ENCODE peak calls at places on chromosome 13, in seven cellular contexts. E is Peyer's patch; I is tibial nerve; U is CD4-positive, alpha-beta T cell; M is nephron progenitor cell; T is BE2C; K is activated CD8-positive, alpha-beta T cell treated with anti-CD3 and anti-CD28 coated beads for 36 hours. W is an unnamed sample.

GRCh38 chr13:113756441-113757097 is 2.5 kb upstream of the TMEM255B start:
- DNase-seq in E (no peak), I (no peak), U (no peak), M (no peak), T (no peak), K (no peak), W (no peak)

GRCh38 chr13:48533207-48533499 is 273 bp upstream of the RCBTB2 start:
- DNase-seq in E (no peak), I (no peak), U (no peak), M (no peak), T (no peak), K (no peak), W (no peak)

GRCh38 chr13:73090116-73090811 is 31.5 kb downstream of the KLF5 start:
- DNase-seq in E (no peak), I (no peak), U (no peak), M (no peak), T (peak), K (no peak), W (peak)

GRCh38 chr13:86464193-86464592 is 665.0 kb upstream of the SLITRK6 start:
- DNase-seq in E (no peak), I (no peak), U (no peak), M (no peak), T (no peak), K (no peak), W (no peak)

GRCh38 chr13:71217827-71218226 is 649.2 kb downstream of the DACH1 start:
- DNase-seq in E (no peak), I (no peak), U (no peak), M (no peak), T (no peak), K (no peak), W (no peak)

GRCh38 chr13:110271313-110271712 is 35.6 kb downstream of the COL4A1 start:
- DNase-seq in E (no peak), I (no peak), U (no peak), M (no peak), T (no peak), K (no peak), W (no peak)

GRCh38 chr13:40438999-40439797 is 227.2 kb downstream of the FOXO1 start:
- DNase-seq in E (no peak), I (peak), U (no peak), M (no peak), T (no peak), K (peak), W (no peak)

GRCh38 chr13:95492044-95492801 is 60.3 kb upstream of the CLDN10 start:
- DNase-seq in E (no peak), I (no peak), U (no peak), M (no peak), T (peak), K (no peak), W (peak)

GRCh38 chr13:52804202-52804641 is 44.2 kb downstream of the PCDH8 start:
- DNase-seq in E (no peak), I (no peak), U (no peak), M (no peak), T (no peak), K (no peak), W (no peak)

GRCh38 chr13:57946361-57946760 is 314.8 kb downstream of the PCDH17 start:
- DNase-seq in E (no peak), I (no peak), U (no peak), M (no peak), T (no peak), K (no peak), W (no peak)

GRCh38 chr13:20125129-20125782 is 35.6 kb downstream of the GJA3 start:
- DNase-seq in E (no peak), I (no peak), U (no peak), M (no peak), T (no peak), K (no peak), W (no peak)

GRCh38 chr13:113854238-113855011 is 9.5 kb downstream of the GAS6 start:
- DNase-seq in E (no peak), I (peak), U (no peak), M (no peak), T (no peak), K (no peak), W (no peak)

GRCh38 chr13:61414686-61415664 is 674 bp downstream of the PCDH20 start:
- DNase-seq in E (no peak), I (no peak), U (no peak), M (peak), T (peak), K (no peak), W (no peak)

GRCh38 chr13:99985886-99986527 is 4.4 kb downstream of the ZIC2 start:
- DNase-seq in E (no peak), I (no peak), U (no peak), M (no peak), T (no peak), K (no peak), W (no peak)

GRCh38 chr13:105465745-105466144 is 1069.7 kb downstream of the EFNB2 start:
- DNase-seq in E (no peak), I (no peak), U (no peak), M (no peak), T (no peak), K (no peak), W (no peak)

DNA sequence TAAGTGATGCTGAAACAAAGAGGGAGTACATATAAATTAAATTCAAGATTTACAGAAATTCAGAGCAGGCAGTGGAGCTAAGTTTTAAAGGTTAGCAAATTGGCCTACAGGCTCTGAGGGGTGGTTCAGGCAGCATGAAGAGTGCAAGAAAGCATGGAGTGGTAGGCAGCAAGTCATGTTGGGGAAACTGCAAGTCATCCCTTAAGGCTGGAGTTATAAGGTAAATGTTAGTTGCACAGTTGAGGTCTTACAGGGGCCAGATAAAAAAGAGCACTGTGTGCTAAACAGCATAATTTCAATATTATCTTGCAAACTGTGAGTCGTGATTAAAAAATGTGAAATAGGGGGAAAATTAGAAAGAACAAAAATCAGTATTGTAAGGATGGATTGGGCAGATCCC is 106.2 kb downstream of the VWA8 start:
- DNase-seq in E (no peak), I (no peak), U (no peak), M (no peak), T (no peak), K (no peak), W (no peak)
- TF ChIP-seq CTCF in E (no peak), I (no peak), U (no peak), M (no peak), T (no peak), K (no peak), W (no peak)

GRCh38 chr13:109231853-109232252 is 554.5 kb downstream of the IRS2 start:
- DNase-seq in E (no peak), I (no peak), U (no peak), M (no peak), T (no peak), K (no peak), W (no peak)

GRCh38 chr13:109233293-109233692 is 553.1 kb downstream of the IRS2 start:
- DNase-seq in E (no peak), I (no peak), U (no peak), M (no peak), T (no peak), K (no peak), W (no peak)

GRCh38 chr13:109241160-109241559 is 545.2 kb downstream of the IRS2 start:
- DNase-seq in E (no peak), I (no peak), U (no peak), M (no peak), T (no peak), K (no peak), W (no peak)

GRCh38 chr13:109235901-109236300 is 550.5 kb downstream of the IRS2 start:
- DNase-seq in E (no peak), I (no peak), U (no peak), M (no peak), T (no peak), K (no peak), W (no peak)
- TF ChIP-seq CTCF in E (no peak), I (no peak), U (no peak), M (no peak), T (no peak), K (no peak), W (no peak)

GRCh38 chr13:33262554-33262953 is 23.0 kb downstream of the STARD13 start:
- DNase-seq in E (no peak), I (no peak), U (no peak), M (no peak), T (no peak), K (no peak), W (no peak)

GRCh38 chr13:33262069-33262487 is 23.5 kb downstream of the STARD13 start:
- DNase-seq in E (no peak), I (no peak), U (no peak), M (no peak), T (peak), K (no peak), W (peak)

GRCh38 chr13:33263976-33264619 is 21.5 kb downstream of the STARD13 start:
- DNase-seq in E (no peak), I (no peak), U (no peak), M (no peak), T (no peak), K (no peak), W (no peak)

GRCh38 chr13:33263484-33263883 is 22.1 kb downstream of the STARD13 start:
- DNase-seq in E (no peak), I (no peak), U (no peak), M (no peak), T (no peak), K (no peak), W (no peak)

GRCh38 chr13:33262997-33263396 is 22.6 kb downstream of the STARD13 start:
- DNase-seq in E (no peak), I (no peak), U (no peak), M (no peak), T (no peak), K (peak), W (no peak)
- TF ChIP-seq CTCF in E (no peak), I (no peak), U (no peak), M (no peak), T (peak), K (no peak), W (no peak)

GRCh38 chr13:44283598-44283997 is 90.0 kb upstream of the SERP2 start:
- DNase-seq in E (no peak), I (no peak), U (no peak), M (no peak), T (no peak), K (no peak), W (no peak)
- TF ChIP-seq CTCF in E (no peak), I (no peak), U (no peak), M (no peak), T (no peak), K (no peak), W (no peak)

GRCh38 chr13:76307157-76307556 is 579.0 kb downstream of the KCTD12 start:
- DNase-seq in E (no peak), I (no peak), U (no peak), M (no peak), T (no peak), K (no peak), W (no peak)
- TF ChIP-seq CTCF in E (no peak), I (no peak), U (no peak), M (no peak), T (no peak), K (no peak), W (no peak)

DNA sequence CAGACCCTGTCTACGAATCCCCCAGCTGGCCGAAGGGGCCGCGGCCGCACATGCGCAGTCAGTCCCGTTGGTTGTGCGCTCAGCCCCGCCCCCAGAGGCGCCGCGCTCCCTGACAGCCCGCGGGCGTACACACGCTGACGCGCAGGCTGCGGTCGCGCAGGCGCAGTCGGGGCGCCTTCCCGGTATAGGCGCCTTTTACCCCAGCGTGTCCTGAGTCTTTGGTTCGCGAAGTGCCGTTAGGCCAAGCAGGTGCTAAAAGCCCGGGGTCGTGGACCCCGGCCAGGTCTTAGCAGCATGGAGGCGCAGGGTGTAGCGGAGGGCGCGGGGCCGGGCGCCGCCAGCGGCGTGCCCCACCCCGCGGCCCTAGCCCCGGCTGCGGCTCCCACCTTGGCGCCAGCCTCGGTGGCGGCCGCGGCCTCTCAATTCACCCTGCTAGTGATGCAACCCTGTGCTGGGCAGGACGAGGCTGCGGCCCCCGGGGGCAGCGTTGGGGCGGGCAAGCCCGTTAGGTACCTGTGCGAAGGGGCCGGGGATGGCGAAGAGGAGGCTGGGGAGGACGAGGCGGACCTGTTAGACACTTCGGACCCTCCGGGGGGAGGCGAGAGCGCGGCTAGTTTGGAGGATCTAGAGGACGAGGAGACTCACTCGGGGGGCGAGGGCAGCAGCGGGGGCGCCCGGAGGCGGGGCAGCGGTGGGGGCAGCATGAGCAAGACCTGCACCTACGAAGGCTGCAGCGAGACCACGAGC is at the start of gene RFXAP:
- DNase-seq in E (peak), I (peak), U (peak), M (peak), T (peak), K (peak), W (peak)
- TF ChIP-seq CTCF in E (no peak), I (peak), U (peak), M (no peak), T (no peak), K (no peak), W (no peak)

DNA sequence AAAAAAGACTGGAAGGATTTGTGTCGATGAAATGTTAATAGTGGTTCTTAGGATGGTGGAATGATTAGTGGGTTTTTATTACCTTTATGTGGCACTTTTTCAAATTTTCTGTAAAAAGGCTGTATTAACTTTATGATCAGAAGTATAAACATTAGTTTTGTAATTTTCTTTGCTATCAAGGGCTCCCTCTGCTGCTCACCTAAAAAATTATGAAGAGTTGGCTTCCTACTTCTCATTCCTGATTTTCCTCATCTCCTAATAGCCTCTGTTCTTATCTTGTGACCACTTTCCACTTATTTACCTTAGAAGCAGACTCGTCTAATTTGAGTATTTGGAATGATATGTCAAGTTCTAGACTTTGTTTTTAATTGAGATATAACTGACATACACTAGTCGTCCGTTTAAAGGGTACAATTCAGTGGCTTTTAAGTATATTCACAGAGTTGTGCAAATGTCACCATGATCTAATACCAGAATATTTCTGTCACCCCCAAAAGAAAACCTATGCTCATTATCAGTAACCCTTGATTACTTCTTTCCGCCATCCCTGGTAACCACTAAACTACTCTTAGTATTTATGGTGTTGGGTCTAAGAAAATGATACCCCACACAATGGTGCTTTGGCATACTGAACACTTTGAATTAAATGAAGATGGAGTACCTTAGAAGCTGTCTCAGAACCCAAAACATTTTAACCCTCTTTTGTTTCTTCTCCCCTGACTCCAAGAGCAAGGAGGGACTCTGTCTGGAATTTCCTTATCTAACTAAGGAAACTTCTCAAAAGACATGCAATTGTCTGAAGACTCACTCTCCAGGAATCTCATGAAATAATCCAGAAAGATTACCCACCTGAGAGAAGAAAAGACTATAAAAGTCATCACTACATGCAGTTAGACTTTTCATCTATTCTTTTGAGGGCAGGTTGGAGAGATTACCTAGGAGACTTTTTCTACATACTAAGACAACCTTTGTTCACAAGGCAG is 311.3 kb downstream of the DLEU7 start:
- DNase-seq in E (no peak), I (no peak), U (no peak), M (no peak), T (no peak), K (no peak), W (no peak)
- TF ChIP-seq CTCF in E (no peak), I (peak), U (peak), M (no peak), T (peak), K (peak), W (no peak)

DNA sequence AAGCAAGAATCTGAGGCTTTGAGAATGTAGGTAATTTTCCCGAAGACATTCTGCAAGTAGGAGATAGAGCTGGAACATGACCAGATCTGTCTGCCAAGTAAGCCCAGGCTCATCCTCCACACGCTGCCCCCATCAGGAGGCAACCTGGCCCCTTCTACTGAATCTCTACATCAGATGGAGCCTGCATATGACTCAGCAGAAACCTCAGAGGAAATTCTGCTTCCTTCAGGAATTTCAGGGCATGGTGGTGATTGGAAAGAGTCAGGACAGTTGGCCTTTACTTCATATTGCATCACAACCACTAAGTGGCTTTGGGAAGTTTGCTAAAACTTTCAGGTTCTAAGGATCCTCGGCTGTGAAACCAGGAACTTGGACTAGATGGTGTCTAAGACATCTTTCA is 85.2 kb downstream of the LRRC63 start:
- DNase-seq in E (no peak), I (peak), U (no peak), M (no peak), T (no peak), K (no peak), W (no peak)
- TF ChIP-seq CTCF in E (no peak), I (no peak), U (no peak), M (no peak), T (no peak), K (no peak), W (no peak)

W was measured in Calu3.